ENCODE peak calls at places on chromosomes 6 and 20, in seven cellular contexts. One of them, this sample, is unnamed.

GRCh38 chr6:169780571-169781091 is 29.2 kb downstream of the ERMARD start:
- DNase-seq in A549: no peak
- DNase-seq in fibroblast of lung: peak; percentile 71
- DNase-seq in Peyer's patch: no peak
- DNase-seq in uterus: no peak
- DNase-seq in ovary: no peak
- DNase-seq in heart right ventricle: no peak
- DNase-seq in this sample: no peak

GRCh38 chr6:3905853-3906190 is 56.6 kb downstream of the FAM50B start:
- DNase-seq in A549: no peak
- DNase-seq in fibroblast of lung: no peak
- DNase-seq in Peyer's patch: no peak
- DNase-seq in uterus: no peak
- DNase-seq in ovary: no peak
- DNase-seq in heart right ventricle: no peak
- DNase-seq in this sample: no peak

GRCh38 chr20:49636447-49636846 is 68.5 kb upstream of the PTGIS start:
- DNase-seq in A549: no peak
- DNase-seq in fibroblast of lung: no peak
- DNase-seq in Peyer's patch: no peak
- DNase-seq in uterus: no peak
- DNase-seq in ovary: peak; percentile 47
- DNase-seq in heart right ventricle: peak; percentile 51
- DNase-seq in this sample: peak; percentile 79

GRCh38 chr6:33198159-33198852 is 2.2 kb downstream of the RXRB start:
- DNase-seq in A549: no peak
- DNase-seq in fibroblast of lung: no peak
- DNase-seq in Peyer's patch: no peak
- DNase-seq in uterus: no peak
- DNase-seq in ovary: no peak
- DNase-seq in heart right ventricle: no peak
- DNase-seq in this sample: no peak

GRCh38 chr6:108621117-108621516 is 60.4 kb downstream of the FOXO3 start:
- DNase-seq in A549: no peak
- DNase-seq in fibroblast of lung: peak; percentile 86
- DNase-seq in Peyer's patch: peak; percentile 71
- DNase-seq in uterus: no peak
- DNase-seq in ovary: no peak
- DNase-seq in heart right ventricle: no peak
- DNase-seq in this sample: peak; percentile 72

GRCh38 chr20:34768105-34768504 is 57.3 kb downstream of the NCOA6 start:
- DNase-seq in A549: no peak
- DNase-seq in fibroblast of lung: peak; percentile 58
- DNase-seq in Peyer's patch: no peak
- DNase-seq in uterus: no peak
- DNase-seq in ovary: no peak
- DNase-seq in heart right ventricle: no peak
- DNase-seq in this sample: no peak

GRCh38 chr6:113879186-113880096 is 22.3 kb downstream of the MARCKS start:
- DNase-seq in A549: peak; percentile 73
- DNase-seq in fibroblast of lung: peak; percentile 84
- DNase-seq in Peyer's patch: peak; percentile 76
- DNase-seq in uterus: peak; percentile 46
- DNase-seq in ovary: peak; percentile 46
- DNase-seq in heart right ventricle: peak; percentile 54
- DNase-seq in this sample: peak; percentile 77

GRCh38 chr20:835220-836045 is 1.9 kb downstream of the FAM110A start:
- DNase-seq in A549: no peak
- DNase-seq in fibroblast of lung: no peak
- DNase-seq in Peyer's patch: no peak
- DNase-seq in uterus: no peak
- DNase-seq in ovary: no peak
- DNase-seq in heart right ventricle: peak; percentile 71
- DNase-seq in this sample: no peak

GRCh38 chr6:5950448-5950847 is 56.3 kb downstream of the NRN1 start:
- DNase-seq in A549: peak; percentile 29
- DNase-seq in fibroblast of lung: peak; percentile 52
- DNase-seq in Peyer's patch: no peak
- DNase-seq in uterus: no peak
- DNase-seq in ovary: no peak
- DNase-seq in heart right ventricle: peak; percentile 19
- DNase-seq in this sample: no peak

GRCh38 chr6:53240139-53240538 is 91.5 kb upstream of the GCM1 start:
- DNase-seq in A549: no peak
- DNase-seq in fibroblast of lung: no peak
- DNase-seq in Peyer's patch: no peak
- DNase-seq in uterus: no peak
- DNase-seq in ovary: no peak
- DNase-seq in heart right ventricle: no peak
- DNase-seq in this sample: no peak

GRCh38 chr6:89297695-89298351 is 17.3 kb downstream of the GABRR2 start:
- DNase-seq in A549: peak; percentile 76
- DNase-seq in fibroblast of lung: peak; percentile 99
- DNase-seq in Peyer's patch: peak; percentile 66
- DNase-seq in uterus: peak; percentile 56
- DNase-seq in ovary: peak; percentile 35
- DNase-seq in heart right ventricle: peak; percentile 82
- DNase-seq in this sample: no peak

GRCh38 chr20:64194269-64194668 is 30.0 kb downstream of the MYT1 start:
- DNase-seq in A549: no peak
- DNase-seq in fibroblast of lung: no peak
- DNase-seq in Peyer's patch: no peak
- DNase-seq in uterus: no peak
- DNase-seq in ovary: no peak
- DNase-seq in heart right ventricle: no peak
- DNase-seq in this sample: no peak

GRCh38 chr6:163162874-163163213 is 251.7 kb upstream of the QKI start:
- DNase-seq in A549: no peak
- DNase-seq in fibroblast of lung: no peak
- DNase-seq in Peyer's patch: no peak
- DNase-seq in uterus: no peak
- DNase-seq in ovary: no peak
- DNase-seq in heart right ventricle: no peak
- DNase-seq in this sample: no peak

GRCh38 chr6:100115702-100116101 is 121.7 kb upstream of the MCHR2 start:
- DNase-seq in A549: no peak
- DNase-seq in fibroblast of lung: no peak
- DNase-seq in Peyer's patch: no peak
- DNase-seq in uterus: no peak
- DNase-seq in ovary: no peak
- DNase-seq in heart right ventricle: no peak
- DNase-seq in this sample: no peak

GRCh38 chr6:164010446-164011071 is 596.0 kb downstream of the QKI start:
- DNase-seq in A549: no peak
- DNase-seq in fibroblast of lung: peak; percentile 41
- DNase-seq in Peyer's patch: no peak
- DNase-seq in uterus: no peak
- DNase-seq in ovary: no peak
- DNase-seq in heart right ventricle: peak; percentile 13
- DNase-seq in this sample: no peak

GRCh38 chr6:44076366-44077200 is 50.7 kb downstream of the MRPL14 start:
- DNase-seq in A549: no peak
- DNase-seq in fibroblast of lung: no peak
- DNase-seq in Peyer's patch: peak; percentile 58
- DNase-seq in uterus: peak; percentile 52
- DNase-seq in ovary: peak; percentile 51
- DNase-seq in heart right ventricle: no peak
- DNase-seq in this sample: peak; percentile 76

GRCh38 chr6:135230702-135231468 is 49.8 kb downstream of the MYB start:
- DNase-seq in A549: no peak
- DNase-seq in fibroblast of lung: peak; percentile 34
- DNase-seq in Peyer's patch: no peak
- DNase-seq in uterus: no peak
- DNase-seq in ovary: no peak
- DNase-seq in heart right ventricle: no peak
- DNase-seq in this sample: no peak

GRCh38 chr20:43911066-43911465 is 3.6 kb upstream of the TOX2 start:
- DNase-seq in A549: peak; percentile 37
- DNase-seq in fibroblast of lung: peak; percentile 80
- DNase-seq in Peyer's patch: peak; percentile 32
- DNase-seq in uterus: no peak
- DNase-seq in ovary: no peak
- DNase-seq in heart right ventricle: no peak
- DNase-seq in this sample: no peak

GRCh38 chr6:143336446-143337152 is 113.9 kb downstream of the ADAT2 start:
- DNase-seq in A549: no peak
- DNase-seq in fibroblast of lung: peak; percentile 79
- DNase-seq in Peyer's patch: no peak
- DNase-seq in uterus: no peak
- DNase-seq in ovary: no peak
- DNase-seq in heart right ventricle: no peak
- DNase-seq in this sample: no peak

GRCh38 chr6:108742041-108742440 is 106.2 kb upstream of the ARMC2 start:
- DNase-seq in A549: peak; percentile 22
- DNase-seq in fibroblast of lung: no peak
- DNase-seq in Peyer's patch: peak; percentile 31
- DNase-seq in uterus: no peak
- DNase-seq in ovary: no peak
- DNase-seq in heart right ventricle: no peak
- DNase-seq in this sample: no peak

GRCh38 chr6:113060664-113061063 is 713.5 kb downstream of the RFPL4B start:
- DNase-seq in A549: no peak
- DNase-seq in fibroblast of lung: no peak
- DNase-seq in Peyer's patch: no peak
- DNase-seq in uterus: no peak
- DNase-seq in ovary: no peak
- DNase-seq in heart right ventricle: no peak
- DNase-seq in this sample: no peak

GRCh38 chr6:105087571-105088211 is 92.1 kb downstream of the POPDC3 start:
- DNase-seq in A549: peak; percentile 57
- DNase-seq in fibroblast of lung: peak; percentile 53
- DNase-seq in Peyer's patch: peak; percentile 61
- DNase-seq in uterus: no peak
- DNase-seq in ovary: peak; percentile 47
- DNase-seq in heart right ventricle: peak; percentile 28
- DNase-seq in this sample: no peak

GRCh38 chr6:27059621-27060425 is 187.7 kb upstream of the PRSS16 start:
- DNase-seq in A549: no peak
- DNase-seq in fibroblast of lung: no peak
- DNase-seq in Peyer's patch: no peak
- DNase-seq in uterus: no peak
- DNase-seq in ovary: no peak
- DNase-seq in heart right ventricle: no peak
- DNase-seq in this sample: no peak

GRCh38 chr6:41416165-41416837 is 80.9 kb downstream of the NCR2 start:
- DNase-seq in A549: no peak
- DNase-seq in fibroblast of lung: no peak
- DNase-seq in Peyer's patch: no peak
- DNase-seq in uterus: no peak
- DNase-seq in ovary: no peak
- DNase-seq in heart right ventricle: no peak
- DNase-seq in this sample: no peak

GRCh38 chr20:33319986-33320385 is 37.0 kb downstream of the BPIFB1 start:
- DNase-seq in A549: no peak
- DNase-seq in fibroblast of lung: no peak
- DNase-seq in Peyer's patch: no peak
- DNase-seq in uterus: no peak
- DNase-seq in ovary: no peak
- DNase-seq in heart right ventricle: no peak
- DNase-seq in this sample: no peak

GRCh38 chr6:138480279-138480949 is 18.9 kb downstream of the NHSL1 start:
- DNase-seq in A549: no peak
- DNase-seq in fibroblast of lung: no peak
- DNase-seq in Peyer's patch: no peak
- DNase-seq in uterus: no peak
- DNase-seq in ovary: no peak
- DNase-seq in heart right ventricle: no peak
- DNase-seq in this sample: no peak

GRCh38 chr6:55704421-55704820 is 125.4 kb upstream of the HMGCLL1 start:
- DNase-seq in A549: no peak
- DNase-seq in fibroblast of lung: peak; percentile 79
- DNase-seq in Peyer's patch: no peak
- DNase-seq in uterus: no peak
- DNase-seq in ovary: no peak
- DNase-seq in heart right ventricle: no peak
- DNase-seq in this sample: no peak

GRCh38 chr6:118354641-118355040 is 193.5 kb upstream of the PLN start:
- DNase-seq in A549: no peak
- DNase-seq in fibroblast of lung: no peak
- DNase-seq in Peyer's patch: no peak
- DNase-seq in uterus: no peak
- DNase-seq in ovary: no peak
- DNase-seq in heart right ventricle: no peak
- DNase-seq in this sample: no peak

GRCh38 chr20:62320581-62321354 is 18.0 kb downstream of the ADRM1 start:
- DNase-seq in A549: peak; percentile 71
- DNase-seq in fibroblast of lung: no peak
- DNase-seq in Peyer's patch: no peak
- DNase-seq in uterus: no peak
- DNase-seq in ovary: no peak
- DNase-seq in heart right ventricle: no peak
- DNase-seq in this sample: no peak

GRCh38 chr6:7132398-7132797 is 24.6 kb downstream of the RREB1 start:
- DNase-seq in A549: no peak
- DNase-seq in fibroblast of lung: no peak
- DNase-seq in Peyer's patch: no peak
- DNase-seq in uterus: no peak
- DNase-seq in ovary: no peak
- DNase-seq in heart right ventricle: no peak
- DNase-seq in this sample: no peak
- H3K4me1 ChIP-seq in A549: peaks cover 43% of the 10 kb centered on the region
- H3K4me1 ChIP-seq in fibroblast of lung: peaks cover 8% of the 10 kb centered on the region
- H3K4me1 ChIP-seq in Peyer's patch: peaks cover 22% of the 10 kb centered on the region
- H3K4me1 ChIP-seq in uterus: no peaks in the 10 kb centered on the region
- H3K4me1 ChIP-seq in ovary: peaks cover 2% of the 10 kb centered on the region
- H3K4me1 ChIP-seq in heart right ventricle: peaks cover 36% of the 10 kb centered on the region
- H3K4me1 ChIP-seq in this sample: peaks cover 33% of the 10 kb centered on the region

GRCh38 chr6:7170117-7170732 is 62.5 kb downstream of the RREB1 start:
- DNase-seq in A549: no peak
- DNase-seq in fibroblast of lung: no peak
- DNase-seq in Peyer's patch: no peak
- DNase-seq in uterus: no peak
- DNase-seq in ovary: no peak
- DNase-seq in heart right ventricle: no peak
- DNase-seq in this sample: no peak
- H3K4me1 ChIP-seq in A549: peaks cover 42% of the 10 kb centered on the region
- H3K4me1 ChIP-seq in fibroblast of lung: peaks cover 41% of the 10 kb centered on the region
- H3K4me1 ChIP-seq in Peyer's patch: peaks cover 59% of the 10 kb centered on the region
- H3K4me1 ChIP-seq in uterus: peaks cover 14% of the 10 kb centered on the region
- H3K4me1 ChIP-seq in ovary: peaks cover 23% of the 10 kb centered on the region
- H3K4me1 ChIP-seq in heart right ventricle: peaks cover 94% of the 10 kb centered on the region
- H3K4me1 ChIP-seq in this sample: no peaks in the 10 kb centered on the region

DNA sequence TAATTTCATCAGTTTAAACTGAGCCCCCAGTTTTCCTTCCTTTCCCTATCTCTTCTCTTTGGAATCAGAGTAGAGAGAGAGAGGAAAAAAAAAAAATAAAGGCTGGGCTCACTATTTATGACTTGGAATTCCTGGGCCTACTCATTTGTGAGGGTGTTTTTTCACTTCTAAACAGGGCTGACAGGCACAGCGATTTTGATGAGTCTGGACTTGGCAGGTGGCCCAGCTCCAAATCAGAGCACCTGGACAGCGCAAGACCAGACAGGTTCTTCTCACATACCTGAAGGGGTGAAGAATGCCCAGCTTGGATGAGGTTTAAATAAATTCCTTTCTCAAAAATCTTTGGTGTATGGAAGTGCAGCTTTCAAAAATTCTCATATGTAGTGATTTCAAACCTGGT is 122.2 kb downstream of the KIF13A start:
- DNase-seq in A549: no peak
- DNase-seq in fibroblast of lung: peak; percentile 60
- DNase-seq in Peyer's patch: no peak
- DNase-seq in uterus: peak; percentile 37
- DNase-seq in ovary: no peak
- DNase-seq in heart right ventricle: no peak
- DNase-seq in this sample: no peak
- H3K4me1 ChIP-seq in A549: peaks cover 74% of the 10 kb centered on the region
- H3K4me1 ChIP-seq in fibroblast of lung: peaks cover 44% of the 10 kb centered on the region
- H3K4me1 ChIP-seq in Peyer's patch: no peaks in the 10 kb centered on the region
- H3K4me1 ChIP-seq in uterus: peaks cover 9% of the 10 kb centered on the region
- H3K4me1 ChIP-seq in ovary: peaks cover 12% of the 10 kb centered on the region
- H3K4me1 ChIP-seq in heart right ventricle: peaks cover 60% of the 10 kb centered on the region
- H3K4me1 ChIP-seq in this sample: no peaks in the 10 kb centered on the region

GRCh38 chr20:12095224-12095623 is 177.5 kb downstream of the BTBD3 start:
- DNase-seq in A549: no peak
- DNase-seq in fibroblast of lung: no peak
- DNase-seq in Peyer's patch: no peak
- DNase-seq in uterus: no peak
- DNase-seq in ovary: no peak
- DNase-seq in heart right ventricle: no peak
- DNase-seq in this sample: no peak
- H3K4me1 ChIP-seq in A549: no peaks in the 10 kb centered on the region
- H3K4me1 ChIP-seq in fibroblast of lung: no peaks in the 10 kb centered on the region
- H3K4me1 ChIP-seq in Peyer's patch: peaks cover 5% of the 10 kb centered on the region
- H3K4me1 ChIP-seq in uterus: no peaks in the 10 kb centered on the region
- H3K4me1 ChIP-seq in ovary: no peaks in the 10 kb centered on the region
- H3K4me1 ChIP-seq in heart right ventricle: no peaks in the 10 kb centered on the region
- H3K4me1 ChIP-seq in this sample: no peaks in the 10 kb centered on the region

This sample was measured in sigmoid colon.